ENCODE peak calls at places on chromosome 21, in six cellular contexts. V is H7; W is mucosa of descending colon; T is CD8-positive, alpha-beta memory T cell; K is left lung; Z is AG10803. C is an unnamed sample.

GRCh38 chr21:15872236-15872635 is 142.5 kb downstream of the USP25 start:
- DNase-seq in W (no peak), T (no peak), V (no peak), Z (no peak), K (no peak), C (no peak)

GRCh38 chr21:16116798-16117197 is 387.0 kb downstream of the USP25 start:
- DNase-seq in V (no peak), W (no peak), K (no peak), T (no peak), Z (peak; percentile 76), C (peak; percentile 20)

GRCh38 chr21:44366586-44367211 is 13.3 kb downstream of the TRPM2 start:
- DNase-seq in T (no peak), K (peak; percentile 71), Z (no peak), V (peak; percentile 44), W (no peak), C (no peak)

GRCh38 chr21:37547615-37547975 is 181.0 kb downstream of the DYRK1A start:
- DNase-seq in W (no peak), T (no peak), K (no peak), Z (no peak), V (no peak), C (no peak)

GRCh38 chr21:36209626-36210171 is 53.1 kb downstream of the DOP1B start:
- DNase-seq in Z (peak; percentile 52), T (peak; percentile 29), W (peak; percentile 86), K (no peak), V (peak; percentile 79), C (peak; percentile 71)

GRCh38 chr21:43305336-43305665 is 121.6 kb downstream of the SIK1 start:
- DNase-seq in T (no peak), V (no peak), K (peak; percentile 42), W (no peak), Z (no peak), C (no peak)

GRCh38 chr21:45615145-45615711 is 28.3 kb upstream of the PCBP3 start:
- DNase-seq in T (peak; percentile 90), V (peak; percentile 48), Z (no peak), K (no peak), W (peak; percentile 62), C (peak; percentile 57)

GRCh38 chr21:39125752-39126485 is 57.3 kb downstream of the PSMG1 start:
- DNase-seq in K (peak; percentile 30), W (peak; percentile 72), V (peak; percentile 82), Z (peak; percentile 69), T (no peak), C (peak; percentile 86)

GRCh38 chr21:43301424-43302355 is 125.2 kb downstream of the SIK1 start:
- DNase-seq in Z (no peak), V (no peak), T (no peak), K (peak; percentile 59), W (no peak), C (no peak)

GRCh38 chr21:41016472-41016871 is 151.5 kb upstream of the BACE2 start:
- DNase-seq in W (no peak), Z (no peak), V (no peak), T (no peak), K (no peak), C (no peak)

GRCh38 chr21:16074950-16075489 is 345.2 kb downstream of the USP25 start:
- DNase-seq in Z (no peak), V (no peak), T (no peak), K (no peak), W (no peak), C (no peak)

GRCh38 chr21:42061866-42062542 is 9.1 kb upstream of the UMODL1 start:
- DNase-seq in Z (no peak), K (no peak), T (peak; percentile 87), V (peak; percentile 72), W (no peak), C (no peak)

GRCh38 chr21:42063206-42063577 is 7.9 kb upstream of the UMODL1 start:
- DNase-seq in K (no peak), V (no peak), T (no peak), W (peak; percentile 68), Z (no peak), C (no peak)

GRCh38 chr21:42061195-42061865 is 9.8 kb upstream of the UMODL1 start:
- DNase-seq in V (peak; percentile 59), T (no peak), K (peak; percentile 55), W (peak; percentile 56), Z (no peak), C (no peak)

GRCh38 chr21:42063578-42064521 is 7.3 kb upstream of the UMODL1 start:
- DNase-seq in K (peak; percentile 76), V (peak; percentile 65), Z (no peak), W (peak; percentile 75), T (peak; percentile 56), C (no peak)

DNA sequence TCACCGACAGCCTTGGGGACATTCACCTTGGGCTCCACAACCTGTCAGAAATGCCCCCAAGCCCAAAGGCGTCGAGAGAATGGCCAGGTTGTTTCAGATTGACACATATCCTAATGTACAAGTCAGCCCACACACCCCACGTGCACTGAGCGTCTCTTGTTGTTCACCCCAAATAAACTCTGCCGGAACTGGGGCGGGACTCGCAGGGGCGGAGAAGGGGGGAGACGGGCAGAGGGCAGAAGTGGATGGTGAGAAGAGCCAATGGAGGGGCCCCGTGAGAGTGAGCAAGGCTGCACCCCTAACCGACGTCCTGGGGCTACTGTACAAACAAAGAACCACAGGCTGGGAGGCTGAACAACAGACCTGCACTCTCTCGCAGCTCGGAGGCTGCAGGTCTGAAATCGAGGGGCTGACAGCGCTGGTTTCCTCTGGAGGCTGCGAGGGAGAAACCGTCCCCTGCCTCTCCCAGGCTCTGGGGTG is 8.5 kb upstream of the UMODL1 start:
- DNase-seq in Z (no peak), K (peak; percentile 75), V (peak; percentile 62), T (peak; percentile 94), W (peak; percentile 72), C (no peak)
- H3K4me3 ChIP-seq in Z (no peak overlapping the region), K (no peak overlapping the region), V (no peak overlapping the region), T (peak overlapping the region; percentile 84), W (no peak overlapping the region), C (no peak overlapping the region)

DNA sequence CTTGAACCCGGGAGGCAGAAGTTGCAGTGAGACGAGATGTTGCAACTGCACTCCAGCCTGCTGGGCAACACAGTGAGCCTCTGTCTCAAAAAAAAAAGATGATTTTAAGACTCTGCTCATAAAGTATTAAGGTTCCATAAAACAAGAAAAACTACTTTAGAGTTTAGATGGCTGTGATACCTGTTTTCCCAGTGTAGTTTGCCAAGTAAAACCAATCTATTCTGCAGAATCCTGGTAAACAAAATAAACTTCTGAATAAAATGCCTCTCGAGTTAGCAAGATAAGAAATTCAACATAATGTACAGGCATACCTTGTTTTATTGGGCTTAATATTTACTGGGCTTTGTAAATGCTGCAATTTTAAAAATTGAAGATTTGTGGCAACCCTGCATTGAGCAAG is 30.8 kb downstream of the LTN1 start:
- DNase-seq in K (no peak), Z (no peak), T (no peak), V (no peak), W (no peak), C (no peak)
- H3K4me3 ChIP-seq in K (no peak overlapping the region), Z (no peak overlapping the region), T (no peak overlapping the region), V (no peak overlapping the region), W (no peak overlapping the region), C (no peak overlapping the region)

GRCh38 chr21:25888711-25889110 is 153.9 kb downstream of the GABPA start:
- DNase-seq in Z (no peak), T (no peak), V (no peak), K (no peak), W (no peak), C (no peak)
- H3K4me3 ChIP-seq in Z (no peak overlapping the region), T (no peak overlapping the region), V (no peak overlapping the region), K (no peak overlapping the region), W (no peak overlapping the region), C (no peak overlapping the region)

DNA sequence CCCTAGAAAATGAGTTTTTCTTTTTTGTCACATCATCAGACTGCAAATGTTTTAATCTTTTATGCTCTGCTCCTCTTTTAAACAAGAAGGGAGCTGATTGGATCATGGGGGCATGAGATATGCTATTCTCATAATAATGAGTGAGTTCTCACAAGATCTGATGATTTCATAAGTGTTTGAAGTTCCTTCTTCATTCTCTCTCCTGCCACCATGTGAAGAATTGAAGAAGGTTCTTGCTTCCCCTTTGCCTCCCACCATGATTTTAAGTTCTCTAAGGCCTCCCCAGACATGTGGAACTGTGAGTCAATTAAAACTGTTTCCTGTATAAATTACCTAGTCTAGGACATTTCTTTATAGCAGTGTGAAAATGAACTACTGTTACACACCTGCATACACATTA is 218.2 kb downstream of the NRIP1 start:
- DNase-seq in V (no peak), W (no peak), T (no peak), K (no peak), Z (no peak), C (no peak)
- H3K4me3 ChIP-seq in V (no peak overlapping the region), W (no peak overlapping the region), T (no peak overlapping the region), K (no peak overlapping the region), Z (no peak overlapping the region), C (no peak overlapping the region)

C was measured in fibroblast of villous mesenchyme.